ENCODE peak calls at places on chromosomes 13 and 19, in five cellular contexts. V is Karpas-422, S is fibroblast of lung, J is PC-3, P is GM23248. A is an unnamed sample. For H3K4me1, the result is how much of the 10 kb centered on the place peaks cover.

GRCh38 chr13:44382635-44383145 is 9.1 kb downstream of the SERP2 start:
- DNase-seq in J (no peak), V (no peak), P (no peak), S (no peak), A (peak)

GRCh38 chr13:42412812-42413795 is 141.2 kb downstream of the AKAP11 start:
- DNase-seq in S (no peak), P (no peak), V (no peak), J (no peak), A (no peak)

GRCh38 chr13:47813683-47814082 is 187.4 kb downstream of the SUCLA2 start:
- DNase-seq in S (no peak), V (no peak), J (no peak), P (no peak), A (no peak)

GRCh38 chr13:113121928-113122420 is 625 bp upstream of the F10 start:
- DNase-seq in P (no peak), J (no peak), S (no peak), V (no peak), A (no peak)

GRCh38 chr13:24232037-24232436 is 71.5 kb downstream of the SPATA13 start:
- DNase-seq in V (no peak), P (no peak), J (peak), S (no peak), A (no peak)

GRCh38 chr13:114286808-114287207 is 5.4 kb downstream of the UPF3A start:
- DNase-seq in J (no peak), V (no peak), P (peak), S (no peak), A (no peak)

GRCh38 chr13:29704648-29705047 is 109.2 kb upstream of the SLC7A1 start:
- DNase-seq in P (peak), J (no peak), V (no peak), S (no peak), A (peak)

GRCh38 chr19:10271543-10272086 is 695 bp downstream of the ICAM1 start:
- DNase-seq in J (no peak), S (no peak), P (peak), V (peak), A (no peak)

GRCh38 chr19:4278926-4279529 is at the start of gene SHD:
- DNase-seq in P (no peak), J (no peak), V (peak), S (no peak), A (peak)

GRCh38 chr19:51751655-51752054 is at the start of gene FPR1:
- DNase-seq in S (no peak), V (peak), J (peak), P (no peak), A (no peak)

GRCh38 chr19:38691938-38692457 is 44.5 kb downstream of the ACTN4 start:
- DNase-seq in V (no peak), S (peak), J (no peak), P (peak), A (no peak)

GRCh38 chr19:2811735-2812413 is 7.8 kb upstream of the ZNF554 start:
- DNase-seq in S (no peak), P (no peak), V (no peak), J (no peak), A (no peak)

GRCh38 chr19:44051654-44052402 is at the start of gene ZNF223:
- DNase-seq in V (no peak), J (no peak), S (peak), P (peak), A (peak)

GRCh38 chr13:23372264-23372905 is 61.1 kb downstream of the SACS start:
- DNase-seq in V (no peak), S (peak), J (peak), P (peak), A (no peak)

GRCh38 chr13:74250738-74251190 is 116.6 kb upstream of the KLF12 start:
- DNase-seq in P (peak), V (no peak), J (peak), S (peak), A (no peak)

GRCh38 chr19:17156947-17157302 is 58.2 kb upstream of the USE1 start:
- DNase-seq in P (no peak), J (no peak), V (no peak), S (no peak), A (no peak)

GRCh38 chr19:12293771-12294307 is 844 bp downstream of the ZNF44 start:
- DNase-seq in J (peak), S (peak), P (peak), V (peak), A (peak)

GRCh38 chr13:112229992-112230872 is 145.9 kb upstream of the SPACA7 start:
- DNase-seq in P (no peak), J (no peak), S (no peak), V (no peak), A (no peak)

GRCh38 chr13:42876270-42876714 is 94.9 kb downstream of the FAM216B start:
- DNase-seq in J (no peak), P (no peak), V (peak), S (no peak), A (peak)

GRCh38 chr13:42272115-42272756 is at the start of gene AKAP11:
- DNase-seq in S (peak), J (peak), P (peak), V (peak), A (no peak)

GRCh38 chr19:48627211-48627864 is 8.0 kb downstream of the SPHK2 start:
- DNase-seq in S (no peak), P (no peak), J (no peak), V (no peak), A (peak)

GRCh38 chr13:25018729-25019115 is 77.2 kb upstream of the PABPC3 start:
- DNase-seq in S (no peak), P (no peak), V (no peak), J (no peak), A (peak)

GRCh38 chr13:48858523-48858922 is 117.2 kb upstream of the FNDC3A start:
- DNase-seq in V (peak), P (no peak), J (no peak), S (no peak), A (no peak)

GRCh38 chr19:8512115-8512967 is 1.6 kb downstream of the ZNF414 start:
- DNase-seq in V (peak), S (no peak), P (peak), J (peak), A (peak)

GRCh38 chr19:14164088-14164487 is 27.7 kb upstream of the ASF1B start:
- DNase-seq in V (no peak), J (no peak), S (no peak), P (no peak), A (no peak)

GRCh38 chr19:55348317-55349034 is 6.0 kb downstream of the COX6B2 start:
- DNase-seq in J (no peak), P (no peak), S (no peak), V (no peak), A (peak)

GRCh38 chr19:33957804-33958203 is 161.1 kb downstream of the KCTD15 start:
- DNase-seq in V (no peak), S (no peak), J (no peak), P (no peak), A (peak)

GRCh38 chr13:66339214-66339613 is 890.9 kb downstream of the PCDH9 start:
- DNase-seq in J (no peak), S (no peak), P (no peak), V (no peak), A (no peak)

GRCh38 chr13:110580800-110581199 is 19.3 kb upstream of the RAB20 start:
- DNase-seq in J (no peak), P (peak), V (no peak), S (peak), A (peak)

GRCh38 chr19:44643605-44644390 is at the start of gene PVR:
- DNase-seq in P (peak), J (peak), S (peak), V (no peak), A (peak)

GRCh38 chr13:112784811-112785418 is 95.1 kb downstream of the ATP11A start:
- DNase-seq in S (no peak), P (no peak), J (no peak), V (no peak), A (no peak)

GRCh38 chr19:19068659-19069509 is 5.1 kb downstream of the SLC25A42 start:
- DNase-seq in S (no peak), V (no peak), P (no peak), J (no peak), A (no peak)

GRCh38 chr19:19064098-19064722 is 416 bp downstream of the SLC25A42 start:
- DNase-seq in P (no peak), S (no peak), J (no peak), V (no peak), A (no peak)

GRCh38 chr19:19063183-19064097 is at the start of gene SLC25A42:
- DNase-seq in J (peak), S (peak), P (peak), V (peak), A (peak)

GRCh38 chr19:19064811-19065745 is 1.3 kb downstream of the SLC25A42 start:
- DNase-seq in P (peak), S (no peak), J (peak), V (peak), A (peak)

DNA sequence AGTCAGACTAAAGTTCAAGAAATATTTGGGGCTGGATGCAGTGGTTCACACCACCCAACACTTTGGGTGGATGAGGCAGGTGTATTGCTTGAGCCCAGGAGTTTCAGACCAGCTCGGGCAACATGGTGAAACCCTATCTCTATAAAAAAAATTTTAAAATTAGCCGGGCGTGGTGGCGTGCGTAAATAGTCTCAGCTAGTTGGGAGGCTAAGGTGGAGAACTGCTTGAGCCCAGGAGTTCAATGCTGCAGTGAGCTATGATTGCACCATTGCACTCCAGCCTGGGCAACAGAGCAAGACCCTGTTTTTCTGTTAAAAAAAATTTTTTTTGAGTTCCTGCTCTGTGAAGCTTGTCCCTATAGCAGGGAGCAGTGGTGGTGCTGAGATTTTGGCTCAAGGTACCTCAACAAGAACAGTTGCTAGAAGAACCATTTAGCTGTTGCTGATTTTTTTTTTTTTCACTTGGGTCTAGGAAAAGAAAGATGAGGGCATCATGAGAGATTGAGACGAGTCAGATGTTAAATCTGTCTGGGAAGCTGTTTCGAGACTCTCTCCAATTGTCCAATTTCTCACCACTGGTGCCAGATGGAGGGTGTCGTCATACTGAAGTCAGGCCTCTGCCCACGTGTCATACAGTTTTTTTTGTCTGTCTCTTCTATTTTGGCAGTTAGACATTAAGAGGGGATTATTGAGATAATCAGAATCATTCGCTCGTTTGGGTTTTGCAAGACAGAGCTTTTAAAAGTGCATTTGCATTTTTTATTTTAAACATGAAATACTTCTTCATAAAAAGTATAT is 3.7 kb downstream of the SLC25A42 start:
- DNase-seq in J (no peak), S (no peak), P (peak), V (peak), A (no peak)
- H3K4me1 ChIP-seq in J (under half), S (under half), P (under half), V (under half), A (under half)

GRCh38 chr13:36323408-36323807 is 22.8 kb downstream of the SPART start:
- DNase-seq in P (no peak), V (no peak), S (no peak), J (peak), A (no peak)

GRCh38 chr13:36329355-36329754 is 16.8 kb downstream of the SPART start:
- DNase-seq in J (no peak), V (peak), P (no peak), S (peak), A (no peak)

GRCh38 chr13:36328821-36329220 is 17.4 kb downstream of the SPART start:
- DNase-seq in V (no peak), S (no peak), J (no peak), P (no peak), A (no peak)

GRCh38 chr13:36323951-36324566 is 22.1 kb downstream of the SPART start:
- DNase-seq in P (no peak), V (peak), J (peak), S (no peak), A (peak)

DNA sequence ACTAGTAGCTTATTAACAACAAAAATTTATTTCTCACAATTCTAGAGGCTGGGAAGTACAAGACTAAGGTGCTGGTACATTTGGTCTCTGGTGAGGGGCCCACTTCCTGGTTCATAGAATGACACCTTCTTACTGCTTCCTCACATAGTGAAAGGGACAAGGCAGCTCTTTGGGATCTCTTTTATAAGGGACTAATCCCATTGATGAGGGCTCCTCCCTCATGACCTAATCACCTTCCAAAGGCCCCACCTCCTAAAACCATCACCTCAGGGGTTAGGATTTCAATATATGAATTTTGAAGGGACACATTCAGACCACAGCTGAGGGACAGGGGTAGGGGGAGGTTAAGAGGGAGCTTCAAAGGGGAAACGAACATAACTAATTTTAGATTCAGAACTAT is 20.3 kb downstream of the SPART start:
- DNase-seq in S (no peak), P (no peak), V (peak), J (no peak), A (peak)
- H3K9ac ChIP-seq in S (no peak), P (no peak), V (no peak), J (no peak), A (no peak)

GRCh38 chr13:99290890-99291289 is 16.3 kb downstream of the GPR183 start:
- DNase-seq in V (no peak), J (no peak), S (no peak), P (no peak), A (no peak)
- H3K4me1 ChIP-seq in V (under half), J (under half), S (under half), P (under half), A (under half)

GRCh38 chr19:6108721-6109633 is 1.3 kb downstream of the RFX2 start:
- DNase-seq in S (peak), P (peak), J (peak), V (no peak), A (peak)
- H3K9ac ChIP-seq in S (peak), P (peak), J (peak), V (peak), A (peak)

A was measured in endodermal cell.